ENCODE peak calls at places on chromosomes 1 and 21, in nine cellular contexts. E, N, C, G, A, W, U, P and V are unnamed samples. For H3K4me1 and H3K27me3, the result is how much of the 10 kb centered on the place peaks cover.

GRCh38 chr1:87869563-87869962 is 540.9 kb downstream of the LMO4 start:
- DNase-seq in G (no peak), U (no peak), W (no peak), P (no peak), C (no peak), N (no peak), A (no peak), E (no peak), V (no peak)

GRCh38 chr21:40351006-40351405 is 483.8 kb downstream of the PCP4 start:
- DNase-seq in W (no peak), P (no peak), E (no peak), G (no peak), A (no peak), C (no peak), N (no peak), U (no peak), V (no peak)

GRCh38 chr1:207103892-207104373 is at the start of gene C4BPA:
- DNase-seq in C (no peak), A (no peak), G (no peak), P (peak), N (no peak), U (no peak), W (no peak), E (no peak), V (no peak)

GRCh38 chr1:1308756-1309524 is 543 bp downstream of the PUSL1 start:
- DNase-seq in E (peak), N (no peak), A (no peak), W (no peak), U (no peak), C (peak), P (peak), G (no peak), V (no peak)

GRCh38 chr1:32786856-32787255 is 30.3 kb downstream of the YARS1 start:
- DNase-seq in E (no peak), G (no peak), P (no peak), N (no peak), U (no peak), C (no peak), W (no peak), A (no peak), V (no peak)

GRCh38 chr1:192053661-192054060 is 104.6 kb upstream of the RGS18 start:
- DNase-seq in E (no peak), C (no peak), W (no peak), G (no peak), N (no peak), A (no peak), P (no peak), U (no peak), V (no peak)

GRCh38 chr1:47644216-47644581 is 206.4 kb downstream of the FOXD2 start:
- DNase-seq in A (no peak), U (no peak), C (no peak), P (no peak), G (peak), E (no peak), W (no peak), N (no peak), V (peak)

GRCh38 chr1:6962956-6963915 is 178.0 kb downstream of the CAMTA1 start:
- DNase-seq in G (peak), A (peak), E (peak), U (peak), C (peak), P (peak), W (peak), N (no peak), V (no peak)

GRCh38 chr1:186146971-186147370 is 228.1 kb downstream of the TPR start:
- DNase-seq in W (no peak), P (no peak), A (no peak), N (no peak), C (no peak), G (no peak), E (no peak), U (no peak), V (no peak)

GRCh38 chr1:100404816-100405215 is 52.5 kb downstream of the CDC14A start:
- DNase-seq in U (no peak), P (no peak), G (no peak), A (no peak), C (no peak), W (no peak), N (no peak), E (no peak), V (no peak)

GRCh38 chr1:159879977-159880376 is 17.5 kb upstream of the VSIG8 start:
- DNase-seq in W (no peak), U (no peak), G (no peak), E (no peak), N (no peak), C (no peak), P (no peak), A (no peak), V (no peak)

GRCh38 chr1:162357681-162358266 is 18.9 kb downstream of the SPATA46 start:
- DNase-seq in A (no peak), U (no peak), N (no peak), C (no peak), P (no peak), E (peak), W (peak), G (peak), V (peak)

GRCh38 chr1:64240209-64240608 is 36.8 kb downstream of the UBE2U start:
- DNase-seq in A (no peak), U (no peak), N (no peak), P (no peak), E (no peak), W (no peak), C (no peak), G (no peak), V (no peak)

GRCh38 chr1:94963864-94964263 is 37.0 kb upstream of the CNN3 start:
- DNase-seq in A (no peak), G (no peak), U (no peak), W (no peak), E (no peak), N (no peak), C (no peak), P (no peak), V (no peak)

GRCh38 chr1:62294211-62294610 is 25.0 kb downstream of the KANK4 start:
- DNase-seq in G (no peak), C (no peak), P (no peak), U (no peak), E (no peak), A (no peak), N (no peak), W (no peak), V (peak)

GRCh38 chr1:196105901-196106300 is 502.3 kb downstream of the KCNT2 start:
- DNase-seq in P (no peak), C (no peak), N (no peak), U (no peak), W (no peak), G (no peak), E (no peak), A (no peak), V (no peak)

GRCh38 chr21:37886120-37886519 is 30.1 kb downstream of the KCNJ6 start:
- DNase-seq in E (no peak), G (no peak), N (no peak), W (no peak), U (no peak), P (no peak), A (no peak), C (no peak), V (no peak)

GRCh38 chr1:164576311-164577271 is 17.6 kb downstream of the PBX1 start:
- DNase-seq in C (peak), A (peak), G (peak), W (peak), N (no peak), U (peak), E (no peak), P (no peak), V (no peak)

GRCh38 chr1:216711712-216712111 is 11.5 kb downstream of the ESRRG start:
- DNase-seq in G (no peak), E (no peak), W (no peak), A (no peak), C (no peak), U (no peak), P (no peak), N (no peak), V (no peak)

GRCh38 chr1:178470411-178470960 is 26.3 kb downstream of the CLEC20A start:
- DNase-seq in N (no peak), P (no peak), E (no peak), A (no peak), C (no peak), U (no peak), W (no peak), G (peak), V (no peak)

GRCh38 chr1:56709269-56709880 is 64.3 kb downstream of the PRKAA2 start:
- DNase-seq in A (no peak), N (no peak), G (peak), W (no peak), U (no peak), C (no peak), P (no peak), E (no peak), V (peak)

GRCh38 chr1:235910357-235911299 is 43.9 kb upstream of the LYST start:
- DNase-seq in G (no peak), W (no peak), N (no peak), A (no peak), E (no peak), U (no peak), C (no peak), P (peak), V (peak)

GRCh38 chr1:26767714-26768113 is 20.0 kb upstream of the PIGV start:
- DNase-seq in P (no peak), W (no peak), N (no peak), C (no peak), A (no peak), U (no peak), G (no peak), E (no peak), V (no peak)

GRCh38 chr1:50450861-50451653 is 27.8 kb upstream of the DMRTA2 start:
- DNase-seq in U (no peak), A (no peak), N (no peak), C (no peak), W (no peak), P (no peak), E (no peak), G (no peak), V (no peak)

GRCh38 chr1:80417651-80418050 is 1383.1 kb upstream of the ADGRL2 start:
- DNase-seq in C (no peak), E (no peak), P (no peak), G (no peak), W (no peak), A (no peak), N (no peak), U (no peak), V (no peak)

GRCh38 chr1:39131940-39132339 is 72.6 kb upstream of the MACF1 start:
- DNase-seq in E (no peak), N (no peak), P (no peak), W (no peak), A (no peak), C (no peak), G (no peak), U (no peak), V (no peak)

GRCh38 chr1:228867093-228867950 is 132.0 kb downstream of the RHOU start:
- DNase-seq in A (no peak), W (no peak), C (no peak), P (no peak), G (peak), U (no peak), E (peak), N (no peak), V (peak)

GRCh38 chr1:175841613-175842234 is 98.3 kb upstream of the TNR start:
- DNase-seq in E (no peak), U (no peak), A (no peak), W (no peak), G (no peak), P (no peak), C (no peak), N (no peak), V (no peak)

GRCh38 chr1:247935781-247936180 is 11.1 kb downstream of the OR2AJ1 start:
- DNase-seq in P (no peak), C (no peak), U (no peak), W (no peak), G (no peak), E (no peak), N (no peak), A (no peak), V (no peak)

GRCh38 chr1:247933989-247934388 is 9.3 kb downstream of the OR2AJ1 start:
- DNase-seq in E (no peak), U (no peak), P (no peak), G (no peak), N (no peak), W (no peak), C (no peak), A (no peak), V (no peak)

GRCh38 chr1:247936415-247936814 is 11.7 kb downstream of the OR2AJ1 start:
- DNase-seq in N (no peak), A (no peak), P (no peak), E (no peak), C (no peak), G (no peak), W (no peak), U (no peak), V (no peak)
- H3K4me3 ChIP-seq in N (no peak), A (no peak), P (no peak), E (no peak), C (no peak), G (no peak), W (peak), U (no peak), V (no peak)

GRCh38 chr1:21329209-21329844 is 39.1 kb upstream of the ECE1 start:
- DNase-seq in G (no peak), A (no peak), C (no peak), N (no peak), U (no peak), E (peak), P (no peak), W (no peak), V (no peak)
- H3K4me1 ChIP-seq in G (half or more), A (half or more), C (half or more), N (half or more), U (half or more), E (under half), P (under half), W (half or more), V (under half)

GRCh38 chr21:42095581-42095980 is 24.5 kb downstream of the UMODL1 start:
- DNase-seq in E (no peak), W (no peak), G (no peak), U (no peak), P (no peak), A (no peak), C (no peak), N (no peak), V (no peak)
- H3K27me3 ChIP-seq in E (under half), W (under half), G (under half), U (under half), P (under half), A (under half), C (half or more), N (under half), V (under half)

GRCh38 chr1:225681231-225681630 is 28.3 kb upstream of the ENAH start:
- DNase-seq in C (no peak), U (no peak), G (no peak), N (no peak), P (no peak), E (no peak), A (no peak), W (no peak), V (no peak)
- H3K4me3 ChIP-seq in C (no peak), U (no peak), G (no peak), N (no peak), P (no peak), E (no peak), A (no peak), W (no peak), V (no peak)

DNA sequence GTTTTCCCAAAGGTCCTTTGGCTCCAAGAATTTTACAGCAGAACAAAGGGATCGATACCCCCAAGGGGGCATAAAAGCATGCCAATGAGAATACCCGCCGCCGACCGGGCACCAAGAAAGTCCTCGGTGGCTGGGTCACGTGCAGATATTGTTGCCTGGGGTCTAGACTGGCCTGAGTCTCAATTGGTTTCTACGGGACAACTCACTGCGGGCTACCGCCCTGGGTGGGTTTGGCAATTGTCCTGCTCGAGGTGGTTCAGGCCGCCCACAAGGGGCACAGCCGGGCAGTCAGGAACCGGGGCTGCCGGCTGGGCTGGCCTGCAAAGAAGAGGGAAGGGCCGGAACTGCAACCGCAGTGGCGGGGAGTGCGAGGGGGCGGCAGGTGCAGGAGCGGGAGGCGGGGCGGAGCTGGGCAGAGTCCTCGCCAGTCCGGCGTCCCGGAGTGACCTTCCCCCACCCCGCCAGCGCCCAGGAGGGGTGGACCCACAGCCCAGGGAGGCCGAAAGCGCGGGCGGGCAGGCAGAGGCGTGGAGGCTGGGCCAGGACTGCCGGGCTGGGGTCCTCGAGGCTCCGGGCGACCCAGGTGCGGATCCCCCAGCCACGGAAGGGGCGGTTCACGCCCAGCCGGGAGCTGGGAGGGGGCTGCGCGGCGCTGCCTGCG is 926 bp upstream of the ATP1B1 start:
- DNase-seq in N (no peak), A (peak), E (peak), C (peak), G (peak), W (peak), U (peak), P (peak), V (peak)
- H3K4me1 ChIP-seq in N (under half), A (under half), E (under half), C (half or more), G (under half), W (under half), U (under half), P (under half), V (under half)

DNA sequence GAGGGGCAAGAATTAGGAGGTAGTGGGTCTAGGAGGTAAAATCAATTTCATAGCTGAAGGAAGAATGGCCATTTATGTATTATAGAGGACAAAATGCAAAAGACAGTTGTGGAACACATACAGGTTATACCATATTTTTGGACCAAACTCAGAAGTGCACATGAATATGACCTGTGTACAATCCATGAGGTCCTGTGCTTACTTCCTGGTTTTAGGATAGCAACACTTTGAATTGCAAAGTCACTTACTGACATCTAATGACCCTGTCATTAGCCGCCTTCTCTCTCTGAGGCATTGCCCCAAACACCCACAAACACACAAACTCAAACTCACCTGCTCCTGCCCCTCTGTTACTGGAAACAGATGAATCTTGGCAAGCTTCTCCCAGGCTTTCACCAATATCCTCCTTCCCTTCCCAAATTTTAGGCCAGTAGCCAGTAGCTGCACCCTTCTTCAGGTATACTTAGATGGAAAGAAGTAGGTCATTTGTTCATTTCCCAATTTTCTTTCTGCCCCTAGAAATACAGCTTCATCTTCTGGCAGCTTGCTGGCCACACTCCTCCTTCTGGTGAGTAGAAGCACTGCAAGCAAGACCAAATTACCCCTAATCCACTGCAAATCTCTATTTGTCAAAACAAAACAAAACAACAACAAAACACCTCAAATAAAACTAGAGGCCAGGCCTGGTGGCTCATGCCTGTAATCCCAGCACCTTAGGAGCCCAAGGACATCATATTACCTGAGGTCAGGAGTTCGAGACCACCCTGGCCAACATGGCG is 13.7 kb upstream of the RPL5 start:
- DNase-seq in C (no peak), W (no peak), U (no peak), P (no peak), N (no peak), G (peak), E (peak), A (peak), V (peak)
- H3K27me3 ChIP-seq in C (under half), W (under half), U (under half), P (under half), N (under half), G (under half), E (under half), A (under half), V (under half)

DNA sequence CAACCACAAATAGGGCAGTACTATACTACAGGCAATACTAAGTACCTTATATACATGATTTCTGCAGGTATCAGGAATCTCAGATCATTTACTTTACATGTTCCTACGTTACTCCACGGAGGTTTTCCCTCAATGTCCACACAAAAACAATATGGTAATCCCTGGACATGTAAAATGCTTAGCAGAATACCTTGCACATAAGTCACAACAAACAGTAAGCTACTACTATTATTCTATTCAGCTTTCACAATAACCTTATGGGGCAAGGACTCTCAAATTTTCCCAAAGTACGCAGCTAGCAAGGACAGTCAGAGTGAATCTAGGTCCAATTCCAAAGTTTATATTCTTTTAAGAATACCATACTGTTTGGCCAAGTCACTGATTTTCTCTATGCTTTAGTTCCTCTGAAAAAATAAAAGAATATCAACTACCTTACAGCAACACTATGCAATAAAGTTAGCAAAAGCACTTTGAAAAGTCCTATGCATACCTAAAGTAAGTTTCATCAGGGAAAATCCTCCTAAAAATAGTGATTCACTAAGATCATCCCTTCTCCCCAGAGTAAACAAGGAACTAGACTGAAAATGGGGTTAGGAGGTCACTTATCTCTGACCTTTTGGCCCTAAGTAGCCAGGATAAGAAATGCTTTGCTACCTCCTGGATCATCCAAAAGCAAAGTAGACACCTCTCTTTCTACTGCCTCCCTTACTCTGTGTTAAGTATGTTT is 67.4 kb downstream of the LUZP1 start:
- DNase-seq in U (no peak), N (no peak), C (no peak), W (no peak), P (no peak), G (no peak), A (no peak), E (no peak), V (no peak)
- H3K4me3 ChIP-seq in U (no peak), N (no peak), C (no peak), W (no peak), P (no peak), G (no peak), A (no peak), E (no peak), V (no peak)